ENCODE peak calls at places on chromosomes 1 and 21, in five cellular contexts. X is fibroblast of lung, K is dorsolateral prefrontal cortex, E is B cell, P is adrenal gland. L is an unnamed sample.

GRCh38 chr1:27109103-27109822 is 45.7 kb downstream of the SLC9A1 start:
- DNase-seq in X (no peak), K (no peak), E (no peak), P (no peak), L (no peak)

GRCh38 chr21:26842976-26843911 is 2.0 kb downstream of the ADAMTS1 start:
- DNase-seq in X (peak; percentile 97), K (peak; percentile 89), E (no peak), P (peak; percentile 91), L (peak; percentile 92)

GRCh38 chr1:16162163-16162822 is 6.4 kb upstream of the EPHA2 start:
- DNase-seq in X (no peak), K (no peak), E (no peak), P (no peak), L (no peak)

GRCh38 chr1:3685229-3685628 is 32.9 kb downstream of the TP73 start:
- DNase-seq in X (no peak), K (no peak), E (no peak), P (no peak), L (no peak)

GRCh38 chr1:44723496-44724407 is 7.2 kb downstream of the RNU5D-1 start:
- DNase-seq in X (no peak), K (no peak), E (peak; percentile 70), P (peak; percentile 49), L (no peak)

GRCh38 chr1:201503397-201504176 is 3.3 kb downstream of the CSRP1 start:
- DNase-seq in X (peak; percentile 99), K (no peak), E (no peak), P (peak; percentile 21), L (peak; percentile 61)

GRCh38 chr1:234781241-234782056 is 171.5 kb upstream of the IRF2BP2 start:
- DNase-seq in X (no peak), K (no peak), E (no peak), P (no peak), L (no peak)

GRCh38 chr1:39657402-39657801 is 14.5 kb downstream of the NT5C1A start:
- DNase-seq in X (no peak), K (no peak), E (no peak), P (no peak), L (no peak)

GRCh38 chr1:107727866-107728265 is 237.1 kb downstream of the VAV3 start:
- DNase-seq in X (no peak), K (no peak), E (no peak), P (no peak), L (no peak)

GRCh38 chr1:232538224-232538942 is 91.5 kb downstream of the SIPA1L2 start:
- DNase-seq in X (peak; percentile 31), K (no peak), E (no peak), P (no peak), L (no peak)

GRCh38 chr1:204658295-204658694 is 27.2 kb downstream of the LRRN2 start:
- DNase-seq in X (no peak), K (no peak), E (no peak), P (no peak), L (no peak)

GRCh38 chr1:91502138-91502881 is 1.7 kb downstream of the CDC7 start:
- DNase-seq in X (no peak), K (no peak), E (no peak), P (no peak), L (no peak)

GRCh38 chr1:27333717-27334279 is 8.0 kb upstream of the SYTL1 start:
- DNase-seq in X (no peak), K (no peak), E (no peak), P (no peak), L (no peak)

GRCh38 chr1:167631987-167632680 is 2.1 kb downstream of the RCSD1 start:
- DNase-seq in X (no peak), K (no peak), E (no peak), P (peak; percentile 19), L (no peak)

GRCh38 chr21:31559368-31560119 is 99.9 kb upstream of the SOD1 start:
- DNase-seq in X (peak; percentile 92), K (peak; percentile 95), E (peak; percentile 85), P (peak; percentile 82), L (peak; percentile 98)

GRCh38 chr1:94096797-94097549 is 24.0 kb downstream of the ABCA4 start:
- DNase-seq in X (peak; percentile 85), K (no peak), E (no peak), P (no peak), L (peak; percentile 47)

GRCh38 chr1:196723325-196724185 is 51.1 kb upstream of the CFHR3 start:
- DNase-seq in X (peak; percentile 3), K (no peak), E (no peak), P (peak; percentile 66), L (peak; percentile 81)

GRCh38 chr1:223803211-223803610 is 42.5 kb downstream of the TP53BP2 start:
- DNase-seq in X (no peak), K (no peak), E (no peak), P (no peak), L (no peak)

DNA sequence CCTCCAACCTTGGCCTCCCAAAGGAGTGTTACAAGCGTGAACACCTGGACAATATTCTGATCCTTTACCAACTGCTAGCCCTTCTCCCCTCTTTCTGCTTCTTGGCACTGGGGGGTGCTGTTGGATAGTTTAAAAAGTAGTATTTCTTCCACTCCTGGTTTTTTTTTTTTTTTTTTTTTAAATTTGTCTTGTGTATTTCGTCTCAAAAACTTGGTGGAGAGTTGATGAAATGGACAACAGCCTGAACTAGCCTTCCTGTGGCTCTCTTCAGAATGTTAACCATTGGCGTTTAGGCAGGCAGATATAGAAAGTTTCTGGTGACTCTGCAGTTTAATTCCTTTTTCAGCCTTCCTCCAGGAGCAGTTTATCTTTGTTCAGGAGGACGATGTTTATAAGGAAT is 69.7 kb upstream of the USP24 start:
- DNase-seq in X (peak; percentile 75), K (no peak), E (no peak), P (peak; percentile 51), L (peak; percentile 55)
- TF ChIP-seq CTCF in X (peak; percentile 69), K (peak; percentile 78), E (peak; percentile 68), P (peak; percentile 70), L (peak; percentile 48)

DNA sequence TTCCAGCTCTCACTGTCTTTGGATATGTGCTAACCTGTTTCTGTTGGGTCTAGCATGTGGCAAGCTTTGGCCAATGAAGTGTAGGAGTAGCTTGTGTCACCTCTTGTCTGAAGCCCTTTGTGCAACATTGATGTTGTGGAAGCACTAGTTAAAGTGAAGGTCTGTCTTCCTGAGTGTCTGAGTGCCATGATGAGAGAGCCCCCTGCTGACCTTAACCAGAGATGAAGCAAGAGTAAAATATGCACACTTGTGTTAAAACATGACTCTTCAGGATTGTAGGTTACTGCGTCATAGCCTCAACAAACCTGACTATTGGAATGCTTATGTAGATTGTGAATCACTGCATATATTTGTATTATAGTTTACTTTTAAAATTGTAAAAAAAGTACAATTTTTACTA is 103.7 kb downstream of the NCAM2 start:
- DNase-seq in X (peak; percentile 54), K (peak; percentile 40), E (no peak), P (peak; percentile 74), L (peak; percentile 67)
- TF ChIP-seq CTCF in X (peak; percentile 35), K (peak; percentile 54), E (no peak), P (peak; percentile 60), L (peak; percentile 29)

GRCh38 chr21:29671728-29672127 is 268.1 kb downstream of the GRIK1 start:
- DNase-seq in X (no peak), K (no peak), E (no peak), P (no peak), L (no peak)
- TF ChIP-seq CTCF in X (peak; percentile 10), K (no peak), E (no peak), P (no peak), L (no peak)

GRCh38 chr1:182335771-182336170 is 55.8 kb downstream of the GLUL start:
- DNase-seq in X (no peak), K (no peak), E (no peak), P (no peak), L (no peak)
- TF ChIP-seq CTCF in X (no peak), K (no peak), E (no peak), P (no peak), L (no peak)

GRCh38 chr1:20087668-20088067 is 17.7 kb downstream of the PLA2G5 start:
- DNase-seq in X (no peak), K (no peak), E (no peak), P (no peak), L (no peak)
- TF ChIP-seq CTCF in X (peak; percentile 5), K (no peak), E (peak; percentile 46), P (no peak), L (no peak)

GRCh38 chr1:53115403-53116306 is 26.8 kb downstream of the SLC1A7 start:
- DNase-seq in X (no peak), K (no peak), E (no peak), P (no peak), L (peak; percentile 79)
- TF ChIP-seq CTCF in X (no peak), K (no peak), E (no peak), P (no peak), L (no peak)

GRCh38 chr1:246724001-246724724 is at the start of gene SCCPDH:
- DNase-seq in X (peak; percentile 71), K (peak; percentile 80), E (peak; percentile 69), P (peak; percentile 76), L (peak; percentile 86)
- TF ChIP-seq CTCF in X (no peak), K (no peak), E (no peak), P (no peak), L (no peak)